ENCODE peak calls at places on chromosomes 7 and 10, in ten cellular contexts. One of them, this sample, is unnamed.

GRCh38 chr10:102632394-102633062 is 11.8 kb upstream of the TRIM8 start:
- DNase-seq in neural crest cell: no peak
- DNase-seq in endothelial cell: no peak
- DNase-seq in body of pancreas: no peak
- DNase-seq in fibroblast of lung: peak
- DNase-seq in Calu3: no peak
- DNase-seq in hepatocyte: peak
- DNase-seq in SK-N-SH: no peak
- DNase-seq in activated CD8-positive, alpha-beta T cell treated with anti-CD3 and anti-CD28 coated beads for 36 hours: peak
- DNase-seq in MM.1S: no peak
- DNase-seq in this sample: no peak

GRCh38 chr10:11225935-11226334 is 208.3 kb downstream of the CELF2 start:
- DNase-seq in neural crest cell: no peak
- DNase-seq in body of pancreas: peak
- DNase-seq in Calu3: no peak
- DNase-seq in SK-N-SH: no peak
- DNase-seq in activated CD8-positive, alpha-beta T cell treated with anti-CD3 and anti-CD28 coated beads for 36 hours: peak
- DNase-seq in fibroblast of lung: no peak
- DNase-seq in hepatocyte: no peak
- DNase-seq in MM.1S: peak
- DNase-seq in endothelial cell: no peak
- DNase-seq in this sample: peak

GRCh38 chr10:34727595-34728033 is 87.5 kb downstream of the PARD3 start:
- DNase-seq in Calu3: no peak
- DNase-seq in fibroblast of lung: no peak
- DNase-seq in neural crest cell: no peak
- DNase-seq in MM.1S: no peak
- DNase-seq in endothelial cell: no peak
- DNase-seq in hepatocyte: no peak
- DNase-seq in SK-N-SH: no peak
- DNase-seq in activated CD8-positive, alpha-beta T cell treated with anti-CD3 and anti-CD28 coated beads for 36 hours: no peak
- DNase-seq in body of pancreas: peak
- DNase-seq in this sample: peak

GRCh38 chr7:41709621-41710020 is 6.7 kb upstream of the INHBA start:
- DNase-seq in activated CD8-positive, alpha-beta T cell treated with anti-CD3 and anti-CD28 coated beads for 36 hours: no peak
- DNase-seq in fibroblast of lung: peak
- DNase-seq in endothelial cell: no peak
- DNase-seq in body of pancreas: no peak
- DNase-seq in SK-N-SH: no peak
- DNase-seq in Calu3: no peak
- DNase-seq in hepatocyte: no peak
- DNase-seq in neural crest cell: no peak
- DNase-seq in MM.1S: no peak
- DNase-seq in this sample: peak

GRCh38 chr10:74058071-74058470 is 60.2 kb downstream of the VCL start:
- DNase-seq in neural crest cell: no peak
- DNase-seq in hepatocyte: no peak
- DNase-seq in endothelial cell: no peak
- DNase-seq in MM.1S: peak
- DNase-seq in SK-N-SH: no peak
- DNase-seq in Calu3: no peak
- DNase-seq in body of pancreas: peak
- DNase-seq in fibroblast of lung: no peak
- DNase-seq in activated CD8-positive, alpha-beta T cell treated with anti-CD3 and anti-CD28 coated beads for 36 hours: no peak
- DNase-seq in this sample: no peak

GRCh38 chr10:130751851-130752250 is 559.7 kb downstream of the TCERG1L start:
- DNase-seq in fibroblast of lung: no peak
- DNase-seq in hepatocyte: no peak
- DNase-seq in activated CD8-positive, alpha-beta T cell treated with anti-CD3 and anti-CD28 coated beads for 36 hours: no peak
- DNase-seq in endothelial cell: no peak
- DNase-seq in body of pancreas: no peak
- DNase-seq in Calu3: no peak
- DNase-seq in SK-N-SH: no peak
- DNase-seq in MM.1S: no peak
- DNase-seq in neural crest cell: no peak
- DNase-seq in this sample: no peak

GRCh38 chr10:49837096-49837495 is 75.0 kb upstream of the OGDHL start:
- DNase-seq in SK-N-SH: no peak
- DNase-seq in hepatocyte: peak
- DNase-seq in neural crest cell: no peak
- DNase-seq in endothelial cell: no peak
- DNase-seq in Calu3: peak
- DNase-seq in fibroblast of lung: peak
- DNase-seq in activated CD8-positive, alpha-beta T cell treated with anti-CD3 and anti-CD28 coated beads for 36 hours: no peak
- DNase-seq in MM.1S: no peak
- DNase-seq in body of pancreas: no peak
- DNase-seq in this sample: no peak

GRCh38 chr10:84541289-84541637 is 212.9 kb downstream of the CCSER2 start:
- DNase-seq in Calu3: no peak
- DNase-seq in endothelial cell: no peak
- DNase-seq in activated CD8-positive, alpha-beta T cell treated with anti-CD3 and anti-CD28 coated beads for 36 hours: no peak
- DNase-seq in hepatocyte: no peak
- DNase-seq in SK-N-SH: no peak
- DNase-seq in body of pancreas: no peak
- DNase-seq in neural crest cell: no peak
- DNase-seq in fibroblast of lung: no peak
- DNase-seq in MM.1S: no peak
- DNase-seq in this sample: no peak

GRCh38 chr10:1043532-1043995 is 5.4 kb downstream of the IDI1 start:
- DNase-seq in body of pancreas: peak
- DNase-seq in SK-N-SH: no peak
- DNase-seq in fibroblast of lung: no peak
- DNase-seq in activated CD8-positive, alpha-beta T cell treated with anti-CD3 and anti-CD28 coated beads for 36 hours: peak
- DNase-seq in hepatocyte: no peak
- DNase-seq in endothelial cell: peak
- DNase-seq in Calu3: no peak
- DNase-seq in MM.1S: peak
- DNase-seq in neural crest cell: no peak
- DNase-seq in this sample: no peak

DNA sequence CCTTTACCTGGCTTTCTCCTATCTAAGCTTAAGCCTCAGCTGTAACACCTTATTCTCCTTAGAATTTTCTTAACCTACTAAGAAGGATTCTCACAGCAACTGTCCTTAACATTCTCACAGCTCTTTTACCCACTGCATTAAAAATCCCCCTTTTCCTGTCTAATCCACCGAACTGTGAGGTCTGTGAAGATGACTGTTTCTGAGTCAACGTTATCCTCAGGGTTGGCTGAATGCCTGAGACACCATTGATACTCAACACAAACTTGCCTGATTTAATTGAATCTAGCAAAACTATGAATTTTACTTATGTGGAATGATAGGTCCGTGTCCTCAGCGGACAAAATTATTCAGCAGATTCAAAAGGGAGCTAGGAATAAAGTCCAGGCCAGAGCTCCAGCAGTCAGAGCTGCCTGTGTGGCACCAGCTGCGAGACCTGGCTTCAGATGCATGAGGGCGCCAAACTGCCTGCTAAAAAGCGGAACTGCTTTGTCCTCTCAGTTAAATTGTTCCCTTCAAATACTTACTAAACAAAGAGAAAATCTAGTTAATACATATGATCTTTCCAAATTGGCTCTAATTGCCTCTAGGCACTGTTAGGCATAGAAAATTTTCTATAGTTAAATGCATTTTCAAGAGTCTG is 33.4 kb upstream of the VWDE start:
- DNase-seq in fibroblast of lung: peak
- DNase-seq in activated CD8-positive, alpha-beta T cell treated with anti-CD3 and anti-CD28 coated beads for 36 hours: no peak
- DNase-seq in endothelial cell: peak
- DNase-seq in body of pancreas: peak
- DNase-seq in hepatocyte: peak
- DNase-seq in neural crest cell: no peak
- DNase-seq in Calu3: peak
- DNase-seq in MM.1S: peak
- DNase-seq in SK-N-SH: peak
- DNase-seq in this sample: peak
- TF ChIP-seq CTCF in fibroblast of lung: no peak
- TF ChIP-seq CTCF in activated CD8-positive, alpha-beta T cell treated with anti-CD3 and anti-CD28 coated beads for 36 hours: no peak
- TF ChIP-seq CTCF in endothelial cell: no peak
- TF ChIP-seq CTCF in body of pancreas: no peak
- TF ChIP-seq CTCF in hepatocyte: peak
- TF ChIP-seq CTCF in neural crest cell: peak
- TF ChIP-seq CTCF in Calu3: no peak
- TF ChIP-seq CTCF in MM.1S: peak
- TF ChIP-seq CTCF in SK-N-SH: peak
- TF ChIP-seq CTCF in this sample: no peak

DNA sequence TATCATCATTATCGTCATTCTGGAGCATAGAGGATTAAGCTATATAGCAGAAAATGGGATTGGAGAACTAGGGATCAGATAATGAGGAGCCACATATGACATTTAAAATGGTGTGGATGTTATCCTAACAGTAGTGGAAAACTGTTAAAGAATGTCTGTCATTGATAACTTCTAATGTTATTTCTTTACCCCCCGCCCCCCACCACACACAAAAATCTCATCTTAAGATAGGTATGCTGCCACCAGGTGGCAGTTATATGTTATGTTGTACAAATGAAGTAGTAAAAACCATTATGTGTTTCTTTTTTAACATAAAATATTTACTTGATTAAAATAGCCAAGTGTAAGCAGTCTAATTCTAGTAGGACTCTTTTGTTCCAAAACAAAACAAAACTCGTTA is 13.0 kb downstream of the AKAP9 start:
- DNase-seq in hepatocyte: no peak
- DNase-seq in SK-N-SH: peak
- DNase-seq in neural crest cell: no peak
- DNase-seq in fibroblast of lung: peak
- DNase-seq in Calu3: no peak
- DNase-seq in body of pancreas: no peak
- DNase-seq in MM.1S: peak
- DNase-seq in activated CD8-positive, alpha-beta T cell treated with anti-CD3 and anti-CD28 coated beads for 36 hours: peak
- DNase-seq in endothelial cell: no peak
- DNase-seq in this sample: no peak
- TF ChIP-seq CTCF in hepatocyte: peak
- TF ChIP-seq CTCF in SK-N-SH: peak
- TF ChIP-seq CTCF in neural crest cell: peak
- TF ChIP-seq CTCF in fibroblast of lung: no peak
- TF ChIP-seq CTCF in Calu3: peak
- TF ChIP-seq CTCF in body of pancreas: no peak
- TF ChIP-seq CTCF in MM.1S: peak
- TF ChIP-seq CTCF in activated CD8-positive, alpha-beta T cell treated with anti-CD3 and anti-CD28 coated beads for 36 hours: no peak
- TF ChIP-seq CTCF in endothelial cell: peak
- TF ChIP-seq CTCF in this sample: peak

GRCh38 chr10:77120012-77120411 is 517.6 kb downstream of the KCNMA1 start:
- DNase-seq in neural crest cell: no peak
- DNase-seq in body of pancreas: no peak
- DNase-seq in fibroblast of lung: no peak
- DNase-seq in activated CD8-positive, alpha-beta T cell treated with anti-CD3 and anti-CD28 coated beads for 36 hours: no peak
- DNase-seq in hepatocyte: no peak
- DNase-seq in endothelial cell: no peak
- DNase-seq in Calu3: no peak
- DNase-seq in SK-N-SH: no peak
- DNase-seq in MM.1S: no peak
- DNase-seq in this sample: no peak

GRCh38 chr10:77116904-77117303 is 520.7 kb downstream of the KCNMA1 start:
- DNase-seq in body of pancreas: no peak
- DNase-seq in MM.1S: no peak
- DNase-seq in neural crest cell: no peak
- DNase-seq in fibroblast of lung: no peak
- DNase-seq in endothelial cell: no peak
- DNase-seq in hepatocyte: no peak
- DNase-seq in Calu3: no peak
- DNase-seq in SK-N-SH: no peak
- DNase-seq in activated CD8-positive, alpha-beta T cell treated with anti-CD3 and anti-CD28 coated beads for 36 hours: no peak
- DNase-seq in this sample: no peak

GRCh38 chr10:77120697-77121096 is 516.9 kb downstream of the KCNMA1 start:
- DNase-seq in body of pancreas: no peak
- DNase-seq in activated CD8-positive, alpha-beta T cell treated with anti-CD3 and anti-CD28 coated beads for 36 hours: no peak
- DNase-seq in Calu3: no peak
- DNase-seq in MM.1S: no peak
- DNase-seq in endothelial cell: no peak
- DNase-seq in fibroblast of lung: no peak
- DNase-seq in hepatocyte: no peak
- DNase-seq in neural crest cell: no peak
- DNase-seq in SK-N-SH: no peak
- DNase-seq in this sample: no peak

GRCh38 chr10:77117501-77117900 is 520.1 kb downstream of the KCNMA1 start:
- DNase-seq in MM.1S: no peak
- DNase-seq in activated CD8-positive, alpha-beta T cell treated with anti-CD3 and anti-CD28 coated beads for 36 hours: no peak
- DNase-seq in Calu3: no peak
- DNase-seq in neural crest cell: no peak
- DNase-seq in SK-N-SH: no peak
- DNase-seq in hepatocyte: no peak
- DNase-seq in body of pancreas: no peak
- DNase-seq in fibroblast of lung: no peak
- DNase-seq in endothelial cell: no peak
- DNase-seq in this sample: no peak

DNA sequence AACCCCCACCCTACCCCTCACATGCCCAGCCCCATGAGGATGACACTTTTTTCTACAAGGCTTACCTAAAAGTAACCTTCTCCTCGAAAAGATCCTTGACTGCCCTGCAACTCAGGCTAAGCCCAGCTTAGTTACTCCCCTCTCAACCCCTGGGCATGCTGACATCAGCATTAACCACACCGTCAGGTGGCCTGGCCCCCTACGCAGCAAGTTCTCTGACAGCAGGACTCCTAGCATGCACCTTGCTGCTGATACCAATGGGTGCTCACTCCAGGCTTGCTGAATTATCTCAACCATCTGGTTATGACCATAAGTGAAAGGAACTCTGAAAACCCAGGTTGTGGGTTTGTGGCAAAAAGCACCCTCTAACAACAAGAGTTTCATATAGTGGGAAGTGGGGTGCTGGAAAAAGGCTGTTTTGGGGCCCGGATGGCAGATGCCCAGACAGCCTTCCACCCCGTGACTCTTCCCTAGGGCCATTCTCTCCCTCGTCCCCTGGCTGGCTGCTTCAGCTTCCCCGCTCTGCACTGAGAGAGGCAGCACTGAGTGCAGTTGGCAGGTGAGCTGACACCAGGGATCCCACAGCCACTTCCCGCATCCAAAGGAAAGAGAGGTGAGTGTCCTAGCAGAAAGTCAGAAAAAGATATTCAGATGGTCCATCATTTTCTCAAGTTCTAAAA is 518.9 kb downstream of the KCNMA1 start:
- DNase-seq in Calu3: no peak
- DNase-seq in hepatocyte: no peak
- DNase-seq in endothelial cell: no peak
- DNase-seq in neural crest cell: no peak
- DNase-seq in SK-N-SH: no peak
- DNase-seq in body of pancreas: no peak
- DNase-seq in activated CD8-positive, alpha-beta T cell treated with anti-CD3 and anti-CD28 coated beads for 36 hours: no peak
- DNase-seq in fibroblast of lung: no peak
- DNase-seq in MM.1S: no peak
- DNase-seq in this sample: no peak
- TF ChIP-seq CTCF in Calu3: no peak
- TF ChIP-seq CTCF in hepatocyte: no peak
- TF ChIP-seq CTCF in endothelial cell: no peak
- TF ChIP-seq CTCF in neural crest cell: no peak
- TF ChIP-seq CTCF in SK-N-SH: no peak
- TF ChIP-seq CTCF in body of pancreas: no peak
- TF ChIP-seq CTCF in activated CD8-positive, alpha-beta T cell treated with anti-CD3 and anti-CD28 coated beads for 36 hours: no peak
- TF ChIP-seq CTCF in fibroblast of lung: no peak
- TF ChIP-seq CTCF in MM.1S: no peak
- TF ChIP-seq CTCF in this sample: no peak

DNA sequence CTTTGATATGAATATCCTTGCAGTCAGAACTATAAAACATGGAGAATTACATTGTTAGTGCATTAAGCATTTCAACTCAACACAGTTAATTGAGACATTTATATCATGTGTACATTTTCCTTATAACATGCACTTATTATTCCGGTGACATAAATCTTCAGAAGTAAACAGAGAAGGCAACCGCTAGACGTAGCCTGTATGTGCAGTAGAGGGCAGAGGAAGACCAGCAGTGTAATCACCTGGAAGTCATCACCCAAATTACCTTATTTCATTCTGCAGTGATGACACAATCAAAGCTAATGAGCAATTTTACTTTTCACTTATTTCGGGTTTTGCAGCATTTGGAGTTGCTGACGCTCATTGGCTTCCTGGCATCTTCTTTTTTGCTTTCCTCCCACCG is 394.6 kb downstream of the SDK1 start:
- DNase-seq in hepatocyte: no peak
- DNase-seq in endothelial cell: no peak
- DNase-seq in activated CD8-positive, alpha-beta T cell treated with anti-CD3 and anti-CD28 coated beads for 36 hours: no peak
- DNase-seq in Calu3: peak
- DNase-seq in MM.1S: no peak
- DNase-seq in SK-N-SH: peak
- DNase-seq in neural crest cell: no peak
- DNase-seq in body of pancreas: no peak
- DNase-seq in fibroblast of lung: peak
- DNase-seq in this sample: peak
- TF ChIP-seq CTCF in hepatocyte: no peak
- TF ChIP-seq CTCF in endothelial cell: no peak
- TF ChIP-seq CTCF in activated CD8-positive, alpha-beta T cell treated with anti-CD3 and anti-CD28 coated beads for 36 hours: no peak
- TF ChIP-seq CTCF in Calu3: peak
- TF ChIP-seq CTCF in MM.1S: no peak
- TF ChIP-seq CTCF in SK-N-SH: no peak
- TF ChIP-seq CTCF in neural crest cell: no peak
- TF ChIP-seq CTCF in body of pancreas: no peak
- TF ChIP-seq CTCF in fibroblast of lung: no peak
- TF ChIP-seq CTCF in this sample: peak

This sample was measured in MCF 10A.